ENCODE peak calls at places on chromosomes 12 and 14, in eight cellular contexts. One of them, this sample, is unnamed.

GRCh38 chr12:106137456-106138278 is 1.1 kb downstream of the NUAK1 start:
- DNase-seq in amygdala: peak; percentile 65
- DNase-seq in body of pancreas: no peak
- DNase-seq in neural progenitor cell: peak; percentile 24
- DNase-seq in stimulated activated CD8-positive, alpha-beta memory T cell treated with anti-CD3 and anti-CD28 coated beads, Interleukin-12 subunit alpha, Interleukin-12 subunit beta, amount 100 ng/mL, for 4 hours: no peak
- DNase-seq in NCI-H460: no peak
- DNase-seq in lung: no peak
- DNase-seq in SW 1271: no peak
- DNase-seq in this sample: peak; percentile 46

GRCh38 chr14:54672181-54672580 is 105.3 kb downstream of the SAMD4A start:
- DNase-seq in neural progenitor cell: no peak
- DNase-seq in amygdala: no peak
- DNase-seq in NCI-H460: no peak
- DNase-seq in stimulated activated CD8-positive, alpha-beta memory T cell treated with anti-CD3 and anti-CD28 coated beads, Interleukin-12 subunit alpha, Interleukin-12 subunit beta, amount 100 ng/mL, for 4 hours: no peak
- DNase-seq in SW 1271: no peak
- DNase-seq in body of pancreas: no peak
- DNase-seq in lung: no peak
- DNase-seq in this sample: no peak

GRCh38 chr12:68119724-68120211 is 39.8 kb downstream of the IFNG start:
- DNase-seq in SW 1271: no peak
- DNase-seq in neural progenitor cell: no peak
- DNase-seq in stimulated activated CD8-positive, alpha-beta memory T cell treated with anti-CD3 and anti-CD28 coated beads, Interleukin-12 subunit alpha, Interleukin-12 subunit beta, amount 100 ng/mL, for 4 hours: peak; percentile 36
- DNase-seq in body of pancreas: no peak
- DNase-seq in lung: no peak
- DNase-seq in NCI-H460: no peak
- DNase-seq in amygdala: peak; percentile 7
- DNase-seq in this sample: no peak

GRCh38 chr14:50928002-50928635 is 16.2 kb downstream of the PYGL start:
- DNase-seq in amygdala: no peak
- DNase-seq in NCI-H460: no peak
- DNase-seq in body of pancreas: no peak
- DNase-seq in SW 1271: no peak
- DNase-seq in lung: peak; percentile 62
- DNase-seq in neural progenitor cell: no peak
- DNase-seq in stimulated activated CD8-positive, alpha-beta memory T cell treated with anti-CD3 and anti-CD28 coated beads, Interleukin-12 subunit alpha, Interleukin-12 subunit beta, amount 100 ng/mL, for 4 hours: no peak
- DNase-seq in this sample: no peak

GRCh38 chr14:30906752-30907658 is 32.6 kb downstream of the COCH start:
- DNase-seq in stimulated activated CD8-positive, alpha-beta memory T cell treated with anti-CD3 and anti-CD28 coated beads, Interleukin-12 subunit alpha, Interleukin-12 subunit beta, amount 100 ng/mL, for 4 hours: no peak
- DNase-seq in neural progenitor cell: no peak
- DNase-seq in lung: no peak
- DNase-seq in SW 1271: no peak
- DNase-seq in NCI-H460: peak; percentile 17
- DNase-seq in amygdala: no peak
- DNase-seq in body of pancreas: no peak
- DNase-seq in this sample: peak; percentile 26

GRCh38 chr14:52033131-52033642 is 35.7 kb downstream of the NID2 start:
- DNase-seq in lung: no peak
- DNase-seq in neural progenitor cell: peak; percentile 46
- DNase-seq in amygdala: no peak
- DNase-seq in stimulated activated CD8-positive, alpha-beta memory T cell treated with anti-CD3 and anti-CD28 coated beads, Interleukin-12 subunit alpha, Interleukin-12 subunit beta, amount 100 ng/mL, for 4 hours: no peak
- DNase-seq in body of pancreas: peak; percentile 25
- DNase-seq in NCI-H460: no peak
- DNase-seq in SW 1271: no peak
- DNase-seq in this sample: no peak

GRCh38 chr12:117105902-117106301 is 6.7 kb upstream of the TESC start:
- DNase-seq in amygdala: no peak
- DNase-seq in stimulated activated CD8-positive, alpha-beta memory T cell treated with anti-CD3 and anti-CD28 coated beads, Interleukin-12 subunit alpha, Interleukin-12 subunit beta, amount 100 ng/mL, for 4 hours: no peak
- DNase-seq in NCI-H460: no peak
- DNase-seq in neural progenitor cell: no peak
- DNase-seq in body of pancreas: no peak
- DNase-seq in SW 1271: no peak
- DNase-seq in lung: no peak
- DNase-seq in this sample: no peak

GRCh38 chr12:108457006-108457733 is 57.9 kb upstream of the FICD start:
- DNase-seq in amygdala: peak; percentile 20
- DNase-seq in SW 1271: peak; percentile 58
- DNase-seq in stimulated activated CD8-positive, alpha-beta memory T cell treated with anti-CD3 and anti-CD28 coated beads, Interleukin-12 subunit alpha, Interleukin-12 subunit beta, amount 100 ng/mL, for 4 hours: no peak
- DNase-seq in body of pancreas: no peak
- DNase-seq in lung: no peak
- DNase-seq in NCI-H460: peak; percentile 56
- DNase-seq in neural progenitor cell: peak; percentile 81
- DNase-seq in this sample: peak; percentile 54

GRCh38 chr14:20417250-20418186 is 4.2 kb upstream of the TEP1 start:
- DNase-seq in SW 1271: no peak
- DNase-seq in amygdala: no peak
- DNase-seq in NCI-H460: no peak
- DNase-seq in stimulated activated CD8-positive, alpha-beta memory T cell treated with anti-CD3 and anti-CD28 coated beads, Interleukin-12 subunit alpha, Interleukin-12 subunit beta, amount 100 ng/mL, for 4 hours: no peak
- DNase-seq in lung: no peak
- DNase-seq in body of pancreas: no peak
- DNase-seq in neural progenitor cell: no peak
- DNase-seq in this sample: no peak

GRCh38 chr14:75440733-75441474 is 13.1 kb downstream of the JDP2 start:
- DNase-seq in SW 1271: no peak
- DNase-seq in NCI-H460: no peak
- DNase-seq in neural progenitor cell: no peak
- DNase-seq in lung: peak; percentile 62
- DNase-seq in stimulated activated CD8-positive, alpha-beta memory T cell treated with anti-CD3 and anti-CD28 coated beads, Interleukin-12 subunit alpha, Interleukin-12 subunit beta, amount 100 ng/mL, for 4 hours: no peak
- DNase-seq in body of pancreas: peak; percentile 71
- DNase-seq in amygdala: no peak
- DNase-seq in this sample: peak; percentile 58

GRCh38 chr14:89750909-89751502 is 203.5 kb downstream of the EFCAB11 start:
- DNase-seq in neural progenitor cell: no peak
- DNase-seq in lung: no peak
- DNase-seq in stimulated activated CD8-positive, alpha-beta memory T cell treated with anti-CD3 and anti-CD28 coated beads, Interleukin-12 subunit alpha, Interleukin-12 subunit beta, amount 100 ng/mL, for 4 hours: no peak
- DNase-seq in SW 1271: no peak
- DNase-seq in body of pancreas: no peak
- DNase-seq in amygdala: no peak
- DNase-seq in NCI-H460: no peak
- DNase-seq in this sample: no peak

GRCh38 chr14:67583711-67584644 is 16.1 kb downstream of the PIGH start:
- DNase-seq in body of pancreas: peak; percentile 53
- DNase-seq in neural progenitor cell: peak; percentile 70
- DNase-seq in lung: no peak
- DNase-seq in NCI-H460: peak; percentile 52
- DNase-seq in SW 1271: no peak
- DNase-seq in amygdala: no peak
- DNase-seq in stimulated activated CD8-positive, alpha-beta memory T cell treated with anti-CD3 and anti-CD28 coated beads, Interleukin-12 subunit alpha, Interleukin-12 subunit beta, amount 100 ng/mL, for 4 hours: no peak
- DNase-seq in this sample: no peak

GRCh38 chr12:103422328-103422727 is 73.4 kb downstream of the C12orf42 start:
- DNase-seq in stimulated activated CD8-positive, alpha-beta memory T cell treated with anti-CD3 and anti-CD28 coated beads, Interleukin-12 subunit alpha, Interleukin-12 subunit beta, amount 100 ng/mL, for 4 hours: no peak
- DNase-seq in lung: no peak
- DNase-seq in amygdala: no peak
- DNase-seq in body of pancreas: no peak
- DNase-seq in SW 1271: no peak
- DNase-seq in NCI-H460: no peak
- DNase-seq in neural progenitor cell: peak; percentile 63
- DNase-seq in this sample: no peak

GRCh38 chr12:70180140-70180539 is 63.1 kb upstream of the CNOT2 start:
- DNase-seq in neural progenitor cell: peak; percentile 3
- DNase-seq in stimulated activated CD8-positive, alpha-beta memory T cell treated with anti-CD3 and anti-CD28 coated beads, Interleukin-12 subunit alpha, Interleukin-12 subunit beta, amount 100 ng/mL, for 4 hours: no peak
- DNase-seq in lung: no peak
- DNase-seq in SW 1271: no peak
- DNase-seq in NCI-H460: no peak
- DNase-seq in body of pancreas: no peak
- DNase-seq in amygdala: peak; percentile 35
- DNase-seq in this sample: peak; percentile 76